ENCODE peak calls at places on chromosomes 16 and 17, in seven cellular contexts. P is GM19239; S is choroid plexus epithelial cell; T is pancreas; G is T-helper 2 cell; W is stimulated activated CD4-positive, alpha-beta T cell treated with anti-CD3 and anti-CD28 coated beads, Interleukin-15, amount 100 ng/mL, for 1 hour; H is HTR-8/SVneo. V is an unnamed sample.

GRCh38 chr16:50282010-50282538 is 15.7 kb downstream of the ADCY7 start:
- DNase-seq in P (peak; percentile 85), S (peak; percentile 80), T (no peak), G (peak; percentile 89), W (peak; percentile 40), H (no peak), V (peak; percentile 61)

GRCh38 chr16:68529931-68530667 is 9.0 kb upstream of the ZFP90 start:
- DNase-seq in P (peak; percentile 96), S (peak; percentile 90), T (peak; percentile 91), G (peak; percentile 90), W (peak; percentile 79), H (peak; percentile 98), V (peak; percentile 79)

GRCh38 chr16:56606071-56606687 is 2.2 kb upstream of the MT2A start:
- DNase-seq in P (no peak), S (no peak), T (no peak), G (no peak), W (no peak), H (no peak), V (no peak)

GRCh38 chr17:67200727-67201301 is 44.2 kb downstream of the HELZ start:
- DNase-seq in P (no peak), S (peak; percentile 35), T (no peak), G (no peak), W (no peak), H (peak; percentile 41), V (no peak)

GRCh38 chr16:67027046-67027445 is 1.9 kb upstream of the CBFB start:
- DNase-seq in P (no peak), S (no peak), T (no peak), G (no peak), W (no peak), H (no peak), V (no peak)

GRCh38 chr17:18377437-18378204 is at the start of gene EVPLL:
- DNase-seq in P (no peak), S (no peak), T (no peak), G (peak; percentile 40), W (no peak), H (no peak), V (peak; percentile 52)

GRCh38 chr17:22692066-22692800 is 999.9 kb downstream of the KCNJ18 start:
- DNase-seq in P (no peak), S (no peak), T (peak; percentile 33), G (no peak), W (no peak), H (no peak), V (no peak)

GRCh38 chr17:62916684-62917571 is 49.1 kb upstream of the TANC2 start:
- DNase-seq in P (no peak), S (peak; percentile 57), T (no peak), G (no peak), W (no peak), H (no peak), V (peak; percentile 44)

GRCh38 chr17:8791910-8792270 is 7.3 kb downstream of the MFSD6L start:
- DNase-seq in P (no peak), S (peak; percentile 49), T (no peak), G (peak; percentile 19), W (no peak), H (no peak), V (peak; percentile 59)

GRCh38 chr16:373848-374615 is 3.7 kb upstream of the MRPL28 start:
- DNase-seq in P (no peak), S (no peak), T (peak; percentile 54), G (no peak), W (no peak), H (no peak), V (no peak)

GRCh38 chr16:86619263-86619935 is 41.0 kb downstream of the FOXL1 start:
- DNase-seq in P (no peak), S (no peak), T (no peak), G (no peak), W (no peak), H (no peak), V (peak; percentile 41)